ENCODE peak calls at places on chromosome 2, in seven cellular contexts. E is IMR-90, M is H9, C is A549, N is Peyer's patch, U is lung, J is left ventricle myocardium inferior. H is an unnamed sample. For H3K4me1, the result is how much of the 10 kb centered on the place peaks cover.

GRCh38 chr2:121505005-121505404 is 25.7 kb upstream of the RNU4ATAC start:
- DNase-seq in C (no peak), E (peak), M (no peak), J (no peak), N (no peak), U (no peak), H (no peak)

GRCh38 chr2:28342081-28342967 is 50.3 kb upstream of the FOSL2 start:
- DNase-seq in C (peak), M (no peak), N (peak), J (peak), E (peak), U (peak), H (peak)

GRCh38 chr2:86073225-86073624 is 32.5 kb downstream of the POLR1A start:
- DNase-seq in J (no peak), C (no peak), E (no peak), N (no peak), M (no peak), U (no peak), H (no peak)

GRCh38 chr2:209566250-209566649 is 142.4 kb downstream of the MAP2 start:
- DNase-seq in C (no peak), E (no peak), J (no peak), N (no peak), M (no peak), U (peak), H (peak)

GRCh38 chr2:105610444-105611327 is 134.0 kb upstream of the NCK2 start:
- DNase-seq in C (no peak), U (no peak), J (no peak), M (no peak), E (no peak), N (no peak), H (no peak)

GRCh38 chr2:70861774-70862644 is 26.4 kb upstream of the CD207 start:
- DNase-seq in E (peak), J (peak), M (peak), C (peak), N (peak), U (peak), H (peak)

GRCh38 chr2:223488814-223489213 is 113.3 kb downstream of the SCG2 start:
- DNase-seq in U (no peak), J (no peak), N (no peak), E (peak), M (no peak), C (no peak), H (no peak)

GRCh38 chr2:236355911-236356310 is 91.7 kb upstream of the ASB18 start:
- DNase-seq in M (peak), J (no peak), C (no peak), E (no peak), U (no peak), N (no peak), H (no peak)

GRCh38 chr2:235675678-235676535 is 182.1 kb downstream of the AGAP1 start:
- DNase-seq in N (no peak), J (no peak), M (no peak), U (no peak), C (peak), E (peak), H (no peak)

GRCh38 chr2:108632748-108633147 is 86.5 kb upstream of the RANBP2 start:
- DNase-seq in C (no peak), M (no peak), J (no peak), N (no peak), U (no peak), E (no peak), H (no peak)

GRCh38 chr2:101823347-101823791 is 125.9 kb downstream of the MAP4K4 start:
- DNase-seq in J (no peak), M (peak), N (peak), C (no peak), U (peak), E (peak), H (peak)

GRCh38 chr2:42171396-42171971 is 2.3 kb downstream of the EML4 start:
- DNase-seq in E (peak), J (no peak), C (no peak), U (no peak), N (no peak), M (no peak), H (no peak)

GRCh38 chr2:69518836-69519235 is 81.6 kb upstream of the NFU1 start:
- DNase-seq in U (no peak), C (no peak), J (no peak), M (peak), E (no peak), N (peak), H (no peak)

GRCh38 chr2:3277748-3278520 is 99.7 kb downstream of the EIPR1 start:
- DNase-seq in M (peak), C (no peak), N (peak), U (no peak), E (no peak), J (no peak), H (no peak)

GRCh38 chr2:128284841-128285240 is 33.8 kb downstream of the HS6ST1 start:
- DNase-seq in M (no peak), N (no peak), C (no peak), E (no peak), J (peak), U (no peak), H (no peak)

GRCh38 chr2:175855236-175855635 is 146.8 kb downstream of the LNPK start:
- DNase-seq in E (no peak), C (no peak), N (no peak), M (no peak), U (no peak), J (no peak), H (no peak)

GRCh38 chr2:102391530-102391929 is 31.4 kb upstream of the IL18RAP start:
- DNase-seq in J (no peak), C (no peak), U (no peak), M (no peak), E (no peak), N (no peak), H (no peak)

GRCh38 chr2:130865401-130865800 is 28.7 kb downstream of the ARHGEF4 start:
- DNase-seq in J (no peak), E (no peak), C (no peak), U (no peak), N (no peak), M (peak), H (no peak)

GRCh38 chr2:38997784-38998183 is 108.1 kb downstream of the ARHGEF33 start:
- DNase-seq in E (peak), N (no peak), C (peak), U (no peak), M (no peak), J (no peak), H (peak)

GRCh38 chr2:39642054-39642742 is 23.5 kb upstream of the TMEM178A start:
- DNase-seq in U (no peak), N (no peak), M (no peak), E (peak), C (no peak), J (no peak), H (no peak)

GRCh38 chr2:69741281-69742169 is at the start of gene ANXA4:
- DNase-seq in E (peak), J (peak), U (peak), C (peak), M (peak), N (peak), H (peak)

GRCh38 chr2:151350579-151351195 is 6.7 kb upstream of the TNFAIP6 start:
- DNase-seq in N (no peak), C (no peak), U (no peak), J (no peak), M (no peak), E (no peak), H (no peak)

GRCh38 chr2:121075641-121076500 is 209.1 kb downstream of the TFCP2L1 start:
- DNase-seq in E (no peak), C (peak), U (no peak), M (peak), J (no peak), N (no peak), H (no peak)

GRCh38 chr2:211376410-211376809 is 820.0 kb downstream of the CPS1 start:
- DNase-seq in J (no peak), U (no peak), N (no peak), E (no peak), C (no peak), M (no peak), H (no peak)

GRCh38 chr2:38547791-38548190 is 54.9 kb downstream of the HNRNPLL start:
- DNase-seq in U (no peak), N (no peak), M (no peak), E (no peak), J (no peak), C (no peak), H (no peak)

GRCh38 chr2:170713280-170714155 is 1.6 kb upstream of the SP5 start:
- DNase-seq in N (no peak), M (peak), E (no peak), C (no peak), J (no peak), U (no peak), H (no peak)

GRCh38 chr2:239443666-239444567 is 43.1 kb upstream of the HDAC4 start:
- DNase-seq in U (no peak), N (no peak), J (no peak), M (no peak), E (peak), C (peak), H (no peak)

GRCh38 chr2:157732596-157732995 is 103.9 kb upstream of the ACVR1C start:
- DNase-seq in U (no peak), C (no peak), M (no peak), N (no peak), J (no peak), E (peak), H (no peak)

GRCh38 chr2:219509780-219510511 is 4.3 kb upstream of the ASIC4 start:
- DNase-seq in U (no peak), M (peak), E (peak), J (peak), N (peak), C (no peak), H (peak)

GRCh38 chr2:189560273-189560586 is 20.4 kb downstream of the SLC40A1 start:
- DNase-seq in M (no peak), U (no peak), J (no peak), E (no peak), N (no peak), C (no peak), H (no peak)

GRCh38 chr2:105635564-105635963 is 109.1 kb upstream of the NCK2 start:
- DNase-seq in J (no peak), M (no peak), N (no peak), U (no peak), C (no peak), E (no peak), H (no peak)

GRCh38 chr2:63818276-63818675 is 23.4 kb upstream of the UGP2 start:
- DNase-seq in E (no peak), N (no peak), J (no peak), U (no peak), C (no peak), M (no peak), H (no peak)

GRCh38 chr2:217370391-217370790 is 510.5 kb upstream of the TNP1 start:
- DNase-seq in C (no peak), J (no peak), E (peak), M (no peak), N (no peak), U (no peak), H (no peak)

GRCh38 chr2:95026471-95027368 is 1.2 kb downstream of the MAL start:
- DNase-seq in U (no peak), E (no peak), M (no peak), J (no peak), N (no peak), C (no peak), H (peak)

GRCh38 chr2:30306522-30306921 is 75.2 kb downstream of the LBH start:
- DNase-seq in E (peak), U (no peak), M (no peak), C (no peak), N (no peak), J (no peak), H (no peak)

GRCh38 chr2:133988316-133988891 is 265.5 kb upstream of the MGAT5 start:
- DNase-seq in E (no peak), C (no peak), M (no peak), J (no peak), U (no peak), N (no peak), H (peak)

GRCh38 chr2:121561617-121562268 is 31.1 kb downstream of the RNU4ATAC start:
- DNase-seq in C (no peak), J (no peak), U (no peak), M (no peak), N (no peak), E (peak), H (no peak)

DNA sequence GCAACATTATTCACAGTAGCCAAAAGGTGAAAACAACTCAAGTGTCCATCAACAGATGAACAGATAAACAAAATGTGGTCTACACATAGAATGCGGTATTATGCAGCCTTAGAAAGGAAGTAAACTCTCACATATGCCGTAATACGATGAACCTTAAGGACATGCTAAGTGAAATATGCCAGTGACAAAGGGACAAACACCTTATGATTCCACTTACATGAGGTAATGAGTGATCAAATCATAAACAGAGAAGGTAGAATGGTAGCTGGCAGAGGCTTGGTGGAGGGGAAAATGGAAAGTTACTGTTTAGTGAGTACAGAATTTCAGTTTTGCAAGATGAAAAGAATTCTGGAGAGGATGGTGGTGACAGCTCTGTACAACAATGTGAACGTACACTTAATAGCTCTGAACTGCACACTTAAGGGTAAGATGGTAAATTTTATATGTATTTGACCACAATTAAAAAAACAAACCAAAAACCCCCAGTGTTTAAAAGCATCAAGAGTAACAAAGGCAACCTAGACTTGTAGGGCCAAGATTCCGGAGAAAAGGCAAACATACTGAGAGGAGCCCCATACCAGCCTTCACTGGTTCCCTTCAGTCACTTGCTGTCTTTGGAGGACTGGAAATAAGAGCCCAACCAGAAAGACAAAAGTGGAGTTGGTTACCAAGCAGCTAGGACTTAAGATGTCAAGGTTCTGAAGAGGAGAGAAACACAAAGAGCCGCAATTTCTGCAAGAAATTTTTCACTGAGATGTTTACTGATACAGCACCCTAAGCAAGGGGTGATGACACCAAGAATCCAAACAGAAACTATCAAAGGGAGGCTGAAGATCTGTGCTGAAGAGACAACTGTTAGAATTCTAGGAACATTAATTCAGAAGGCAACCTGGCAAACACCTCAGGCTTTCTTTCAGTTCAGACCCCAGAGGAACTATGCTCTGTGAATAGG is 61.3 kb downstream of the CUL3 start:
- DNase-seq in N (no peak), E (peak), J (no peak), M (no peak), U (no peak), C (no peak), H (no peak)
- H3K4me1 ChIP-seq in N (under half), E (under half), J (half or more), M (under half), U (under half), C (half or more), H (under half)

GRCh38 chr2:207935121-207935990 is 90.0 kb downstream of the PLEKHM3 start:
- DNase-seq in C (no peak), J (no peak), N (no peak), M (no peak), U (no peak), E (no peak), H (no peak)

GRCh38 chr2:207935991-207936370 is 89.3 kb downstream of the PLEKHM3 start:
- DNase-seq in J (no peak), E (no peak), M (no peak), U (no peak), C (no peak), N (no peak), H (no peak)

GRCh38 chr2:207937253-207937652 is 88.1 kb downstream of the PLEKHM3 start:
- DNase-seq in N (no peak), J (no peak), M (no peak), E (no peak), C (no peak), U (no peak), H (peak)

GRCh38 chr2:207937818-207938217 is 87.5 kb downstream of the PLEKHM3 start:
- DNase-seq in J (no peak), C (no peak), M (no peak), N (no peak), E (peak), U (no peak), H (peak)

GRCh38 chr2:207936380-207936779 is 88.9 kb downstream of the PLEKHM3 start:
- DNase-seq in M (no peak), C (no peak), E (no peak), U (no peak), N (no peak), J (no peak), H (no peak)
- H3K4me1 ChIP-seq in M (under half), C (under half), E (under half), U (under half), N (under half), J (half or more), H (half or more)

DNA sequence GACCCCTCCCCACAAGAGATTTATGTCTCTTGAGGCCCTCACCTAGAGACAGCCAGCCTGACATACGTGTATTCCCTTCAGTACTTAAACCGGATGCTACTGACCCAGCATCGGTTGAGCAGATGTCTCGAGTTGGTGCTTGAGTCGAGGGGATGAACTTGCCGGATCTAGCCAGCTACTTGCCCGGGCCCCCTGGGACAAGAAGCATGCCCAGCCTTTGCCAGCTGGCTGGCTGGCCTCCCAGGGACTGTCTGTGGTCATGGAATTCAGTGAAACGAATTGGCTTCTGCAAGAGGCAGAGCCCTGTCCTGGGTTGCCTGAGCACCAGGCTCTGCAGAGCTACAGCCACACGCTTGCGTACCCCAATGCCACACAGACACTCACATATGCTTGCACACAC is 35.9 kb downstream of the DNMT3A start:
- DNase-seq in U (no peak), J (peak), C (no peak), E (no peak), N (no peak), M (no peak), H (peak)
- H3K4me1 ChIP-seq in U (under half), J (half or more), C (under half), E (under half), N (under half), M (under half), H (under half)

GRCh38 chr2:227864161-227864756 is 7.2 kb upstream of the DAW1 start:
- DNase-seq in E (peak), U (no peak), N (no peak), M (no peak), J (no peak), C (no peak), H (no peak)

GRCh38 chr2:227862227-227862740 is 9.1 kb upstream of the DAW1 start:
- DNase-seq in E (peak), C (peak), U (no peak), M (no peak), J (no peak), N (peak), H (peak)

GRCh38 chr2:227862741-227863588 is 8.5 kb upstream of the DAW1 start:
- DNase-seq in U (no peak), J (no peak), E (peak), M (peak), N (no peak), C (peak), H (no peak)

GRCh38 chr2:227867386-227867785 is 4.0 kb upstream of the DAW1 start:
- DNase-seq in C (no peak), N (no peak), U (no peak), E (no peak), M (no peak), J (no peak), H (no peak)

GRCh38 chr2:227865281-227865680 is 6.2 kb upstream of the DAW1 start:
- DNase-seq in M (no peak), U (no peak), N (no peak), C (no peak), E (no peak), J (no peak), H (no peak)
- H3K4me1 ChIP-seq in M (under half), U (under half), N (under half), C (under half), E (under half), J (under half), H (under half)

GRCh38 chr2:20139828-20140227 is 85.1 kb downstream of the SDC1 start:
- DNase-seq in M (no peak), U (no peak), E (no peak), J (no peak), C (no peak), N (no peak), H (no peak)
- H3K4me1 ChIP-seq in M (under half), U (under half), E (under half), J (under half), C (half or more), N (under half), H (under half)

GRCh38 chr2:60963176-60963575 is 54.3 kb upstream of the PEX13 start:
- DNase-seq in C (no peak), J (no peak), E (no peak), N (no peak), M (no peak), U (no peak), H (peak)

GRCh38 chr2:60964651-60965513 is 52.6 kb upstream of the PEX13 start:
- DNase-seq in U (no peak), J (no peak), N (no peak), E (no peak), M (no peak), C (no peak), H (no peak)

GRCh38 chr2:60962534-60962933 is 55.0 kb upstream of the PEX13 start:
- DNase-seq in J (no peak), U (no peak), M (no peak), E (no peak), N (no peak), C (no peak), H (no peak)

GRCh38 chr2:60965514-60965815 is 52.1 kb upstream of the PEX13 start:
- DNase-seq in J (no peak), C (no peak), M (no peak), E (no peak), N (no peak), U (no peak), H (no peak)

GRCh38 chr2:60966465-60967405 is 50.8 kb upstream of the PEX13 start:
- DNase-seq in M (no peak), C (no peak), E (no peak), J (no peak), N (no peak), U (no peak), H (no peak)
- H3K4me1 ChIP-seq in M (under half), C (under half), E (under half), J (under half), N (under half), U (under half), H (under half)

DNA sequence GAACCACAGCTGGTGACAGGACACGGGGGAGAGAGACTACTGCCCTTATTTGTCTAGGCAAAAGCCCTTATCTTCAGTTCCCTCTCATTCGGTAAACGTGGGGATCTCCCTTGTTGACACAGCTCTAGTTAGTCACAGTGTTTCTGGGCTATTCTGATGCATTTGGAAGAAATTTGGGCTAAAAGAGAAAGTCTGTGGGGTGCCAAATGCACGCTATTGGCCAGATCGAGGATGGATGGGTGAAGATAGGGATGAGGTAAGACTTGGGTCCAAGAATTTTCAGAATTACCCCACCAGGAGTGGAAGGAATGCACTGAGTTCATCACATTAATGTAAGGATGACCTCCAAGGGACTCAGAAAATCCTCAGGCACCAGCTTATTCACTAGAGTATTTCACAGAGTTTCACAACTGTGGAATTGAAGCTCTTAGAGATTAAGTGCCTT is 49.2 kb downstream of the NRP2 start:
- DNase-seq in N (no peak), M (no peak), J (no peak), C (no peak), U (no peak), E (peak), H (no peak)
- H3K4me1 ChIP-seq in N (under half), M (under half), J (under half), C (half or more), U (under half), E (under half), H (under half)

GRCh38 chr2:54459037-54459441 is 2.9 kb downstream of the SPTBN1 start:
- DNase-seq in J (no peak), M (no peak), U (no peak), C (no peak), N (no peak), E (peak), H (no peak)
- H3K4me1 ChIP-seq in J (half or more), M (under half), U (under half), C (under half), N (under half), E (under half), H (under half)